ENCODE peak calls at places on chromosomes 6 and 20, in four cellular contexts. S is H1, Y is K562, A is HepG2. Q is an unnamed sample.

GRCh38 chr20:12072221-12072944 is 154.7 kb downstream of the BTBD3 start:
- DNase-seq in A (no peak), Y (no peak), S (no peak), Q (no peak)

GRCh38 chr6:15630202-15630601 is 32.6 kb downstream of the DTNBP1 start:
- DNase-seq in Y (no peak), S (no peak), A (no peak), Q (no peak)

GRCh38 chr6:135722679-135723078 is 128.8 kb upstream of the PDE7B start:
- DNase-seq in Y (no peak), A (peak), S (no peak), Q (peak)

GRCh38 chr6:136977075-136977474 is 55.0 kb downstream of the SLC35D3 start:
- DNase-seq in A (no peak), Y (no peak), S (no peak), Q (no peak)

GRCh38 chr20:22584630-22584921 is 204 bp upstream of the FOXA2 start:
- DNase-seq in Y (no peak), A (peak), S (no peak), Q (peak)

GRCh38 chr6:26412225-26412624 is 10.2 kb downstream of the BTN3A1 start:
- DNase-seq in Y (no peak), S (no peak), A (no peak), Q (no peak)

GRCh38 chr6:33410711-33411631 is at the start of gene PHF1:
- DNase-seq in Y (peak), S (no peak), A (no peak), Q (no peak)

GRCh38 chr20:33653218-33653899 is 8.8 kb upstream of the C20orf144 start:
- DNase-seq in S (peak), A (peak), Y (peak), Q (peak)

GRCh38 chr6:157403684-157404051 is 22.7 kb downstream of the ZDHHC14 start:
- DNase-seq in S (no peak), Y (no peak), A (no peak), Q (no peak)

GRCh38 chr6:120056085-120056484 is 706.5 kb upstream of the MAN1A1 start:
- DNase-seq in A (no peak), S (peak), Y (peak), Q (no peak)

GRCh38 chr6:38144365-38144764 is 324.8 kb downstream of the ZFAND3 start:
- DNase-seq in Y (no peak), S (no peak), A (no peak), Q (no peak)

GRCh38 chr6:75711173-75711572 is 37.9 kb upstream of the MYO6 start:
- DNase-seq in Y (no peak), A (no peak), S (no peak), Q (no peak)

GRCh38 chr6:130314271-130314670 is 51.5 kb upstream of the TMEM200A start:
- DNase-seq in Y (no peak), A (no peak), S (no peak), Q (no peak)

GRCh38 chr20:10414982-10415650 is 18.9 kb downstream of the MKKS start:
- DNase-seq in A (no peak), Y (peak), S (no peak), Q (peak)

GRCh38 chr20:16708590-16708989 is 21.2 kb upstream of the SNRPB2 start:
- DNase-seq in Y (no peak), S (no peak), A (no peak), Q (no peak)

GRCh38 chr20:38726849-38727601 is 2.7 kb downstream of the SLC32A1 start:
- DNase-seq in A (peak), Y (peak), S (no peak), Q (no peak)

GRCh38 chr20:52493177-52493711 is 301.7 kb upstream of the ZFP64 start:
- DNase-seq in Y (no peak), A (no peak), S (no peak), Q (no peak)

GRCh38 chr6:49052901-49053300 is 410.2 kb downstream of the MMUT start:
- DNase-seq in S (no peak), Y (no peak), A (no peak), Q (no peak)

DNA sequence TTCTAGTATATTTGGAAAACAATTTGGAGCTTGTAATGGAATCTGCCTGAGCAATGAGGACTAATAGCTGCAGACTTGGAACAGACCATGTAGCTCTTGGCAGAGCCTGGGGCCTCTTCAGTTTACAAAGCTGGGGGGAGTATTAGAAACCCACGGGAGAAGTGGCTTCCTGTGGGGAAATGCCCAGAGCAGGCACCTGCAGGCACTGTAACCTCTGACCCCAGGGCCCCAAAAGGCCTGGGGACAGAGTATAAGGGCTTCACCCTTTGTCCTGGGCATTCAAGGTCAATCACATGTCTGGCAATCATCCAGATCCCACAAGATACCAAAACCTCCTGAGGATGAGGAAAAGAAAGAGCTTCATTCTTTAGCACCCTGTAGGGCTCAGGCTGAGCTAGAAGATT is 19.4 kb downstream of the PKIG start:
- DNase-seq in A (no peak), Y (no peak), S (no peak), Q (no peak)
- TF ChIP-seq PHF8 in A (no peak), Y (no peak), S (no peak), Q (no peak)

GRCh38 chr6:12064125-12064524 is 52.0 kb downstream of the HIVEP1 start:
- DNase-seq in A (no peak), S (no peak), Y (no peak), Q (no peak)

GRCh38 chr6:12066297-12066696 is 54.2 kb downstream of the HIVEP1 start:
- DNase-seq in A (no peak), Y (no peak), S (no peak), Q (no peak)

GRCh38 chr6:12062605-12063004 is 50.5 kb downstream of the HIVEP1 start:
- DNase-seq in S (no peak), Y (no peak), A (no peak), Q (no peak)

GRCh38 chr6:12065321-12066140 is 53.4 kb downstream of the HIVEP1 start:
- DNase-seq in S (no peak), Y (no peak), A (no peak), Q (no peak)

GRCh38 chr6:12064538-12064937 is 52.4 kb downstream of the HIVEP1 start:
- DNase-seq in Y (no peak), S (no peak), A (no peak), Q (no peak)
- H3K4me3 ChIP-seq in Y (no peak), S (no peak), A (no peak), Q (no peak)

GRCh38 chr20:14700641-14700965 is 363.2 kb upstream of the FLRT3 start:
- DNase-seq in Y (no peak), A (no peak), S (no peak), Q (no peak)
- TF ChIP-seq PHF8 in Y (no peak), A (no peak), S (no peak), Q (no peak)

GRCh38 chr6:44176935-44177509 is 18.4 kb downstream of the CAPN11 start:
- DNase-seq in Y (no peak), S (no peak), A (no peak), Q (no peak)
- H3K4me3 ChIP-seq in Y (no peak), S (no peak), A (peak), Q (no peak)

DNA sequence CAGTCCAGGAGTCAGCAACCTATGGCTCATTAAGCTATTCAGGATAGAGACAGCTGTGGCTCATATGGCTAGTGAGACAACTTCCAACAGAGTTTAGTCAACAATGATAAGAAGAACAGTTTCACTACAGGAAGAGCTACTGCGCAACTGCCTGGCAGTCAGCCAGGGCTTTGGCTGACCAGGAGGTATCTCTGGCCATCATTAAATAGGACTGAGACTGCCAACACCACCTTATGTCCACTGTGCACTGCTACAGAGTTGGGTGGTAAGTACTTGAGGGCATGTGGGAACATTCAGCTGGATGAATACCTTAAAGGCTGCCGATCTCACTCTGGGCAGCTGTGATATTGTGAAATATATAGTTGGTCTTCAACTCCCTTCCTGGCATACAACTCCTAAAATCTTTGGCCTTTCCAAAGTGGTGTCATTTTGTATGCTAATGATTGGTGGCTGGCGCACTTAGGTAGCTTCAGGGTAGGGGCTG is 52.2 kb upstream of the FAM83C start:
- DNase-seq in S (no peak), A (peak), Y (peak), Q (no peak)
- TF ChIP-seq PHF8 in S (no peak), A (no peak), Y (no peak), Q (no peak)

DNA sequence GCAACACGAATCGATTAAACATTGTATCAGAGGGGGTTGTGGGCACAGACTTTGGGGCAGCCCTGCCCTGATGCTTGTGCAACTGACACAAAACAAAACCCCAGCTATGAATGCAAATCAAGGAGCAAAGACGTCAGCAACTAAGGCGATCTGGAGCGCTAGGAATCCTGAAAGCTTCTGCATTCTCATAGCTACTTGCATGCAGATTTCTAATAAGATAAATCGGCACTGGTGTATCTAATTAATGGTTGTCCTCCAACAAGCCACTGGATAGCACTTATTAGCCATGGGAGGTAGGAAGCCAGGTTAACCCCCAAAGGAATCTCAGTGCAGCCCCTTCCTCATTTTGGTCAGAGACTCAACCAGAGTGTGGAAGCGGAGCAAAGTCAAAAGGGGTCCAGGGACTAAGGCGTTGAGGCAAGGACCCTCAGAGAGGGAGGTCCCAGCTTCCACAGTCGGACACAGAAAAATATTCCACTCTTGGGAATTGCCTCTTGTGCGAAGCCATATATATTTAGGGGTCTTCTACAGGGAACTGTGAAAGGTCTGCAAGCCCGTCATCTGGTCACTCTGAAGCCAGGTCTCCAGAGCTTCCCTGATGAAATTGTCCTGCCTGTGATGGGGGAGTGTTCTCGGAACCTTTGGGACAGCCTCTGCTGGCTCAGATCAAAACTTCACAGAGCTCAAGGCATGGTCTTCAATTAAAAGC is 160.9 kb downstream of the TBXT start:
- DNase-seq in S (no peak), A (no peak), Y (no peak), Q (peak)
- H3K4me3 ChIP-seq in S (no peak), A (no peak), Y (no peak), Q (peak)

Q was measured in A549.